ENCODE peak calls at places on chromosome 11, in five cellular contexts. R, I, N, K and B are unnamed samples.
A peak's percentile ranks its signal among the peaks of the same experiment; 100 is the strongest.

GRCh38 chr11:96055706-96056387 is 131.9 kb upstream of the MTMR2 start:
- DNase-seq in R (no peak), N (no peak), K (no peak), I (no peak), B (peak; percentile 44)

GRCh38 chr11:7511405-7511804 is 2.4 kb upstream of the PPFIBP2 start:
- DNase-seq in I (no peak), K (no peak), N (no peak), R (no peak), B (no peak)

GRCh38 chr11:62012451-62013265 is 45.2 kb upstream of the FTH1 start:
- DNase-seq in K (no peak), N (no peak), R (no peak), I (no peak), B (peak; percentile 33)

GRCh38 chr11:70882716-70883085 is 369.7 kb downstream of the SHANK2 start:
- DNase-seq in K (no peak), I (no peak), R (no peak), N (no peak), B (no peak)

GRCh38 chr11:21037836-21038235 is 368.4 kb downstream of the NELL1 start:
- DNase-seq in N (no peak), K (no peak), R (no peak), I (no peak), B (no peak)

GRCh38 chr11:62694455-62695167 is 5.3 kb upstream of the LRRN4CL start:
- DNase-seq in N (peak; percentile 52), K (peak; percentile 69), I (peak; percentile 69), R (peak; percentile 74), B (peak; percentile 72)

GRCh38 chr11:8067567-8067928 is 13.5 kb upstream of the TUB start:
- DNase-seq in K (no peak), R (no peak), N (no peak), I (no peak), B (no peak)

GRCh38 chr11:1514349-1515061 is 27.9 kb upstream of the MOB2 start:
- DNase-seq in R (no peak), N (no peak), I (no peak), K (no peak), B (no peak)

GRCh38 chr11:119147604-119148333 is 1.1 kb upstream of the ABCG4 start:
- DNase-seq in I (no peak), N (no peak), R (no peak), K (no peak), B (no peak)

GRCh38 chr11:36360833-36361232 is 64.7 kb downstream of the PRR5L start:
- DNase-seq in R (no peak), I (no peak), N (no peak), K (no peak), B (no peak)

GRCh38 chr11:122082203-122082602 is 33.8 kb downstream of the BLID start:
- DNase-seq in R (no peak), N (no peak), K (no peak), I (no peak), B (no peak)

GRCh38 chr11:122976396-122976733 is 5.3 kb downstream of the BSX start:
- DNase-seq in N (no peak), I (no peak), R (no peak), K (no peak), B (no peak)

GRCh38 chr11:11504071-11504470 is 117.7 kb downstream of the GALNT18 start:
- DNase-seq in R (no peak), N (no peak), I (no peak), K (no peak), B (no peak)

GRCh38 chr11:396511-396947 is 2.5 kb downstream of the PKP3 start:
- DNase-seq in I (no peak), N (no peak), K (peak; percentile 33), R (no peak), B (no peak)

GRCh38 chr11:48064306-48064705 is 83.9 kb downstream of the PTPRJ start:
- DNase-seq in R (no peak), K (no peak), I (no peak), N (no peak), B (peak; percentile 79)

GRCh38 chr11:225734-226453 is 10.2 kb downstream of the SIRT3 start:
- DNase-seq in R (no peak), K (no peak), I (no peak), N (no peak), B (no peak)

GRCh38 chr11:114614127-114614720 is 18.6 kb upstream of the NXPE4 start:
- DNase-seq in K (no peak), N (no peak), I (no peak), R (no peak), B (no peak)

GRCh38 chr11:13118194-13118593 is 109.1 kb downstream of the RASSF10 start:
- DNase-seq in K (no peak), I (peak; percentile 44), N (no peak), R (no peak), B (peak; percentile 85)

GRCh38 chr11:3081386-3081751 is 24.1 kb upstream of the CARS1 start:
- DNase-seq in I (no peak), N (no peak), R (no peak), K (no peak), B (no peak)

GRCh38 chr11:105274631-105275030 is 135.1 kb upstream of the CARD18 start:
- DNase-seq in N (no peak), K (no peak), I (no peak), R (no peak), B (no peak)